ENCODE peak calls at places on chromosomes 13 and 19, in four cellular contexts. Y is iPS DF 6.9, P is mesendoderm, I is GM10248. B is an unnamed sample.

GRCh38 chr19:7145494-7145893 is 76.0 kb downstream of the ZNF557 start:
- DNase-seq in Y (no peak), P (no peak), I (no peak), B (peak; percentile 13)

GRCh38 chr19:37506387-37507166 is at the start of gene ZNF793:
- DNase-seq in Y (peak; percentile 70), P (peak; percentile 96), I (peak; percentile 58), B (peak; percentile 91)

GRCh38 chr13:98599502-98600328 is 22.8 kb upstream of the STK24 start:
- DNase-seq in Y (no peak), P (peak; percentile 81), I (no peak), B (peak; percentile 53)

GRCh38 chr13:20161275-20161950 is 561 bp upstream of the GJA3 start:
- DNase-seq in Y (no peak), P (no peak), I (peak; percentile 53), B (peak; percentile 38)

GRCh38 chr13:114002771-114003321 is 29.0 kb upstream of the C13orf46 start:
- DNase-seq in Y (no peak), P (no peak), I (no peak), B (no peak)

GRCh38 chr19:15562861-15563260 is 52.2 kb upstream of the CYP4F8 start:
- DNase-seq in Y (no peak), P (no peak), I (no peak), B (no peak)

GRCh38 chr13:23673354-23673753 is 103.1 kb downstream of the TNFRSF19 start:
- DNase-seq in Y (no peak), P (no peak), I (no peak), B (no peak)

GRCh38 chr13:70967564-70967963 is 859.3 kb upstream of the KLHL1 start:
- DNase-seq in Y (no peak), P (no peak), I (no peak), B (no peak)

GRCh38 chr13:20473139-20473538 is 52.5 kb downstream of the CRYL1 start:
- DNase-seq in Y (no peak), P (no peak), I (no peak), B (no peak)

GRCh38 chr19:19475845-19476828 is 39.2 kb downstream of the TSSK6 start:
- DNase-seq in Y (no peak), P (peak; percentile 81), I (no peak), B (peak; percentile 69)

GRCh38 chr19:16509141-16510061 is 13.2 kb downstream of the C19orf44 start:
- DNase-seq in Y (no peak), P (no peak), I (no peak), B (no peak)

GRCh38 chr19:14476663-14477401 is 1.7 kb upstream of the PTGER1 start:
- DNase-seq in Y (no peak), P (peak; percentile 64), I (no peak), B (peak; percentile 15)

GRCh38 chr19:57302020-57302465 is 18.2 kb upstream of the ZNF543 start:
- DNase-seq in Y (no peak), P (peak; percentile 58), I (no peak), B (peak; percentile 37)

GRCh38 chr13:36101157-36101556 is 30.0 kb downstream of the DCLK1 start:
- DNase-seq in Y (no peak), P (no peak), I (no peak), B (no peak)

GRCh38 chr13:30033681-30034447 is 183.4 kb upstream of the UBL3 start:
- DNase-seq in Y (no peak), P (no peak), I (no peak), B (no peak)